ENCODE peak calls at places on chromosomes 4 and X, in ten cellular contexts. K, F, W, M, S, G, N, U, A and D are unnamed samples.

GRCh38 chrX:132488819-132489255 is at the start of gene MBNL3:
- DNase-seq in K (peak; percentile 65), F (peak; percentile 25), W (no peak), M (peak; percentile 40), S (peak; percentile 80), G (peak; percentile 85), N (peak; percentile 51), U (peak; percentile 28), A (peak; percentile 64), D (peak; percentile 10)

GRCh38 chr4:48315728-48316630 is 25.4 kb upstream of the SLAIN2 start:
- DNase-seq in K (no peak), F (no peak), W (no peak), M (peak; percentile 68), S (no peak), G (no peak), N (no peak), U (no peak), A (peak; percentile 83), D (peak; percentile 60)

GRCh38 chr4:13559414-13559813 is 15.1 kb upstream of the NKX3-2 start:
- DNase-seq in K (no peak), F (no peak), W (peak; percentile 89), M (peak; percentile 80), S (no peak), G (no peak), N (no peak), U (no peak), A (peak; percentile 58), D (peak; percentile 77)

GRCh38 chrX:43676960-43677582 is 21.0 kb downstream of the MAOA start:
- DNase-seq in K (no peak), F (no peak), W (no peak), M (no peak), S (no peak), G (no peak), N (no peak), U (no peak), A (peak; percentile 84), D (no peak)

GRCh38 chrX:49753691-49754090 is 57.9 kb upstream of the PAGE1 start:
- DNase-seq in K (no peak), F (no peak), W (no peak), M (no peak), S (no peak), G (no peak), N (no peak), U (no peak), A (no peak), D (no peak)

GRCh38 chrX:66676413-66676812 is 37.5 kb upstream of the EDA2R start:
- DNase-seq in K (no peak), F (no peak), W (no peak), M (peak; percentile 65), S (no peak), G (no peak), N (no peak), U (no peak), A (peak; percentile 70), D (peak; percentile 41)

GRCh38 chr4:143986173-143986572 is 33.0 kb downstream of the GYPB start:
- DNase-seq in K (no peak), F (no peak), W (no peak), M (no peak), S (no peak), G (no peak), N (no peak), U (no peak), A (no peak), D (no peak)

GRCh38 chr4:38503689-38504395 is 160.2 kb upstream of the KLF3 start:
- DNase-seq in K (no peak), F (no peak), W (no peak), M (no peak), S (no peak), G (no peak), N (no peak), U (no peak), A (no peak), D (no peak)

GRCh38 chrX:11137543-11138139 is 26.5 kb downstream of the HCCS start:
- DNase-seq in K (no peak), F (no peak), W (peak; percentile 12), M (peak; percentile 13), S (no peak), G (no peak), N (no peak), U (no peak), A (peak; percentile 70), D (peak; percentile 1)

GRCh38 chrX:12894074-12894691 is 12.2 kb upstream of the TLR8 start:
- DNase-seq in K (no peak), F (peak; percentile 26), W (no peak), M (no peak), S (no peak), G (no peak), N (peak; percentile 16), U (no peak), A (peak; percentile 34), D (no peak)

GRCh38 chr4:76059750-76060149 is 14.8 kb upstream of the ART3 start:
- DNase-seq in K (no peak), F (no peak), W (no peak), M (no peak), S (no peak), G (no peak), N (no peak), U (no peak), A (no peak), D (no peak)

GRCh38 chrX:10106801-10107200 is 50.0 kb upstream of the CLCN4 start:
- DNase-seq in K (no peak), F (no peak), W (no peak), M (no peak), S (no peak), G (no peak), N (no peak), U (no peak), A (no peak), D (no peak)

GRCh38 chr4:152808670-152809069 is 28.9 kb downstream of the ARFIP1 start:
- DNase-seq in K (no peak), F (no peak), W (no peak), M (no peak), S (no peak), G (no peak), N (no peak), U (no peak), A (no peak), D (no peak)

GRCh38 chr4:168484626-168485025 is 4.3 kb upstream of the DDX60L start:
- DNase-seq in K (no peak), F (no peak), W (no peak), M (peak; percentile 80), S (no peak), G (no peak), N (no peak), U (no peak), A (peak; percentile 71), D (peak; percentile 83)

GRCh38 chr4:23887989-23888388 is 1.9 kb downstream of the PPARGC1A start:
- DNase-seq in K (no peak), F (no peak), W (no peak), M (no peak), S (no peak), G (no peak), N (no peak), U (no peak), A (peak; percentile 7), D (no peak)

DNA sequence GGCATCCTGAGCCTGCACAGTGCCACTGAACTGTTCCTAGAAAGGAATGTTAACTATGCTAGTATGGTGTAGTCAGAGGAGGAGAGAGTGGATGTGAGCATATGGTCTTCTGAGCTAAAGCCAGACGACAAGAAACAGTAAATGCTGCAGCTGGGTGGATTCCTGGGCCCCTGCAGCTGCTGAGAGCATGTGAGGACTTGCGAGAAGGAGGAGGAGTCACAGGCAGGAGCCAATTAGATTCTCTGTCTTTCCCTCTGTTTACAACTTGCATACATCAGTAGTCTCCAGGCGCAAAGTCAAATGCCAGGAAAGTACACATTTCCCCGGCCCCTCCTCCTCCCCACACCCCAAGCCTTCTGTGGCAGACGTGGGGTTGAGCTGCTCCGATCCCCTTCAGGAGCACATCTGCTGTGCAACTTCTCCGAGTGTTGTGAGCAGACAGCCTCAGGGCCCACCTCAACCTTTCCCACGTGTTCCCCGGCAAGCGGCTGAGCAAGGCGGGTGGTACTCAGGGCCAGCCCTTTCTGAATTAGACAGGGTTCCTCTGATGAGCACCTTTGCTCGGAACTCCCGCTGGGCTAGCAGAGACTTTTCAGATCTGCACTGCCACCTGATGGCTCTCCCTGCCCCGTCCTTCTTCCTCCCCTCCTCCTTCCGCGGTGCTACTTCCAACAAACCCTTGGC is 108.7 kb upstream of the ATP6AP2 start:
- DNase-seq in K (peak; percentile 37), F (no peak), W (peak; percentile 74), M (peak; percentile 83), S (no peak), G (no peak), N (peak; percentile 37), U (peak; percentile 15), A (peak; percentile 79), D (peak; percentile 29)
- TF ChIP-seq CTCF in K (no peak), F (no peak), W (no peak), M (peak; percentile 6), S (peak; percentile 33), G (peak; percentile 13), N (no peak), U (no peak), A (no peak), D (no peak)

GRCh38 chr4:113411496-113411938 is 350.0 kb downstream of the CAMK2D start:
- DNase-seq in K (no peak), F (no peak), W (peak; percentile 39), M (peak; percentile 95), S (no peak), G (no peak), N (no peak), U (peak; percentile 40), A (peak; percentile 83), D (peak; percentile 69)
- TF ChIP-seq CTCF in K (no peak), F (no peak), W (no peak), M (peak; percentile 35), S (peak; percentile 10), G (no peak), N (no peak), U (no peak), A (peak; percentile 36), D (no peak)

DNA sequence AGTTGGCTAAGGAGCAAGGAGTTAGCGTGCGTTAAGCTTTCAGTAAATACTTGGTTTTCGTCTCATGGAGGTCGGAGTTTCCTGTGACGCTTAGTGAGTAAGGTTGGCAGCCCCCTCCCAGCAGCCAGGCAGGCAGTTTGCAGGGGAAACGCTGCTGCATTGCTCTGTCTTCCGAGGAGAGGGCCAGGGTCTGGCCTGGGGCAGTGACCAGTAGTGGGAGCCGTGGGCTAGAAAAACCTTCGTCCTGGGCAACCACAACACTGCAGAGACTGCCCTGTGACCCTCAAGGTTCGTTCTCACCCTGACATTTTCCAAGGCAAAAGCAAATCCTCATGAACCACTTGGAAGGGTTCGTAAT is 432 bp downstream of the TMEM175 start:
- DNase-seq in K (no peak), F (no peak), W (no peak), M (no peak), S (peak; percentile 57), G (no peak), N (no peak), U (no peak), A (no peak), D (no peak)
- TF ChIP-seq CTCF in K (peak; percentile 6), F (no peak), W (no peak), M (no peak), S (peak; percentile 12), G (no peak), N (no peak), U (no peak), A (no peak), D (peak; percentile 23)

DNA sequence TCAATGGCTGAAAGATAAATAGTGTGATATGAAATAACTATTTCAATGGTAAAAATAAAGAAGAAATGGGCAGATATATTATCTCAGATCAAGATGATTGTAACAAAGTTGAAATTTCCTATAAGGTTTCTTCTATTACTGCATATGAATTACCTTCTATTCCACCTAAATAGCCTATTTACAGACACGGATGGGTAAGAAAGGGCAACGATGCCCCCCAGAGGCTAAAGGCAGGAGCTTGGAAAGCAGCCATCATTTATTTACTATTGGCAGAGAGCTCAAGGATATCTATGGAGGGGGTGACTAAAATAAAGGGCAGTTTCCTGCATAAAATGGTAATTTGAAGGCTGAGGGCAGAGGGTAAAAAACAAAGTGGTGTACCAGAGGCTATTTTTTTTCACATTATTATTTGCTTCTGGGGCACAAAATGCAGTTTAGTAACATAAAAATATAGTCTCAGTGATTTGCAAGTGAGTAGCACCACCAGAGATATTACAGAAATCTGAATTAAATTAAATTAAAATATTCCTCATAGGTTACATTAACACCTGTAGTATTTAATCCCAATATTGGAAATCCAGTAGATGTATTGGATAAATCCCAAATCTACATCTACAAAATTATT is 123.1 kb downstream of the BTC start:
- DNase-seq in K (peak; percentile 43), F (no peak), W (peak; percentile 70), M (peak; percentile 55), S (no peak), G (no peak), N (no peak), U (no peak), A (peak; percentile 88), D (peak; percentile 68)
- TF ChIP-seq CTCF in K (peak; percentile 45), F (peak; percentile 18), W (peak; percentile 71), M (peak; percentile 69), S (peak; percentile 90), G (peak; percentile 88), N (peak; percentile 24), U (no peak), A (peak; percentile 56), D (peak; percentile 85)